ENCODE peak calls at places on chromosomes 11 and 22, in seven cellular contexts. C, Q, L, N, G, X and W are unnamed samples.

GRCh38 chr11:3808846-3809623 is 675 bp downstream of the PGAP2 start:
- DNase-seq in C (peak; percentile 55), Q (no peak), L (peak; percentile 52), N (no peak), G (peak; percentile 75), X (peak; percentile 43), W (peak; percentile 78)

GRCh38 chr11:8826145-8826786 is 84.7 kb upstream of the AKIP1 start:
- DNase-seq in C (peak; percentile 76), Q (no peak), L (no peak), N (no peak), G (no peak), X (no peak), W (no peak)

GRCh38 chr11:78039391-78039918 is 16.4 kb upstream of the KCTD14 start:
- DNase-seq in C (no peak), Q (no peak), L (no peak), N (no peak), G (no peak), X (no peak), W (no peak)

GRCh38 chr11:8360086-8360828 is 96.6 kb upstream of the LMO1 start:
- DNase-seq in C (no peak), Q (no peak), L (no peak), N (no peak), G (no peak), X (no peak), W (no peak)

GRCh38 chr11:26849009-26849408 is 127.1 kb upstream of the SLC5A12 start:
- DNase-seq in C (peak; percentile 51), Q (no peak), L (no peak), N (peak; percentile 79), G (no peak), X (no peak), W (no peak)

GRCh38 chr22:39872548-39872947 is 21.0 kb downstream of the ENTHD1 start:
- DNase-seq in C (no peak), Q (no peak), L (no peak), N (no peak), G (no peak), X (no peak), W (no peak)

GRCh38 chr11:2599561-2600189 is 100.1 kb downstream of the KCNQ1OT1 start:
- DNase-seq in C (no peak), Q (no peak), L (no peak), N (no peak), G (no peak), X (no peak), W (no peak)

GRCh38 chr11:46003647-46004046 is 81.2 kb downstream of the LARGE2 start:
- DNase-seq in C (peak; percentile 66), Q (no peak), L (no peak), N (no peak), G (no peak), X (peak; percentile 86), W (no peak)

GRCh38 chr11:58097437-58097836 is 27.9 kb downstream of the OR9I1 start:
- DNase-seq in C (no peak), Q (no peak), L (no peak), N (no peak), G (no peak), X (no peak), W (no peak)

GRCh38 chr11:5624489-5625278 is at the start of gene TRIM34:
- DNase-seq in C (peak; percentile 74), Q (peak; percentile 34), L (peak; percentile 40), N (no peak), G (peak; percentile 89), X (peak; percentile 52), W (peak; percentile 88)

GRCh38 chr11:103358251-103358650 is 249.0 kb downstream of the DYNC2H1 start:
- DNase-seq in C (peak; percentile 35), Q (peak; percentile 32), L (no peak), N (no peak), G (no peak), X (no peak), W (no peak)

GRCh38 chr11:18312663-18313420 is 9.1 kb downstream of the HPS5 start:
- DNase-seq in C (peak; percentile 70), Q (no peak), L (no peak), N (no peak), G (no peak), X (no peak), W (no peak)

GRCh38 chr11:126725043-126725442 is 275.5 kb downstream of the KIRREL3 start:
- DNase-seq in C (no peak), Q (no peak), L (no peak), N (no peak), G (no peak), X (no peak), W (no peak)

DNA sequence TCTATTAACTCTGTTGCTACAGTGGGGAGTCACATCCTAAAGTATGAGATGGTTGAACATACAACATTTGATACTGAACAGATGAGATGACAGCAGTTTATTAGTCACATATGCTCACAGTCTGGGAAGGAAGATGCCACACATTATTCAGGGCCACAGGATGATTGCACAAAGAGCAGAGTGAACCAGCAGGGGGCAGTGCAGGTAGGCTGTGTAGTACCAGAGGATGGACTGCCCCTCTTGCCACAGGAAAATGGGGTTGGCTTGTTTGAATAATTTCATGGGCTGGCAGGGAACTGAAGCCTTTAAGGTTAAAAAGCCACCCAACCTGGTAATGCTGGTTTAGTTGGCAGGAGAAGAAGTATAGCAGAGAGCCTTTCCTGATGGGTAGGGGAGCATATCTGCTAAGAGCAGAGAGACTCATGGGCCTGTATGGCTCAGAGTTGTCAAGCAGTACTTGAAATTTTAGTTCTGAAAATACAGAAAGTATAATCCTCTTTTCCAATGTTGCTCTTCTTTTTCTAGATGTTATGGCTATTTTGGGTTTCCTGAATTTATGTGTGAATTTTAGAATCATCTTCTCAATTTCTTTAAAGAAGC is 180.4 kb upstream of the B3GAT1 start:
- DNase-seq in C (no peak), Q (no peak), L (peak; percentile 82), N (no peak), G (peak; percentile 21), X (peak; percentile 56), W (no peak)
- TF ChIP-seq CTCF in C (peak; percentile 2), Q (peak; percentile 56), L (peak; percentile 34), N (no peak), G (peak; percentile 81), X (peak; percentile 80), W (peak; percentile 48)

GRCh38 chr11:43580735-43581369 is 99.7 kb upstream of the HSD17B12 start:
- DNase-seq in C (no peak), Q (no peak), L (peak; percentile 56), N (no peak), G (no peak), X (peak; percentile 73), W (peak; percentile 27)

GRCh38 chr11:43577566-43578264 is 102.8 kb upstream of the HSD17B12 start:
- DNase-seq in C (no peak), Q (no peak), L (no peak), N (no peak), G (no peak), X (no peak), W (no peak)

GRCh38 chr11:43579919-43580276 is 100.6 kb upstream of the HSD17B12 start:
- DNase-seq in C (no peak), Q (no peak), L (no peak), N (no peak), G (no peak), X (no peak), W (no peak)

GRCh38 chr11:43578346-43579170 is 102.0 kb upstream of the HSD17B12 start:
- DNase-seq in C (peak; percentile 42), Q (no peak), L (no peak), N (no peak), G (no peak), X (no peak), W (no peak)

DNA sequence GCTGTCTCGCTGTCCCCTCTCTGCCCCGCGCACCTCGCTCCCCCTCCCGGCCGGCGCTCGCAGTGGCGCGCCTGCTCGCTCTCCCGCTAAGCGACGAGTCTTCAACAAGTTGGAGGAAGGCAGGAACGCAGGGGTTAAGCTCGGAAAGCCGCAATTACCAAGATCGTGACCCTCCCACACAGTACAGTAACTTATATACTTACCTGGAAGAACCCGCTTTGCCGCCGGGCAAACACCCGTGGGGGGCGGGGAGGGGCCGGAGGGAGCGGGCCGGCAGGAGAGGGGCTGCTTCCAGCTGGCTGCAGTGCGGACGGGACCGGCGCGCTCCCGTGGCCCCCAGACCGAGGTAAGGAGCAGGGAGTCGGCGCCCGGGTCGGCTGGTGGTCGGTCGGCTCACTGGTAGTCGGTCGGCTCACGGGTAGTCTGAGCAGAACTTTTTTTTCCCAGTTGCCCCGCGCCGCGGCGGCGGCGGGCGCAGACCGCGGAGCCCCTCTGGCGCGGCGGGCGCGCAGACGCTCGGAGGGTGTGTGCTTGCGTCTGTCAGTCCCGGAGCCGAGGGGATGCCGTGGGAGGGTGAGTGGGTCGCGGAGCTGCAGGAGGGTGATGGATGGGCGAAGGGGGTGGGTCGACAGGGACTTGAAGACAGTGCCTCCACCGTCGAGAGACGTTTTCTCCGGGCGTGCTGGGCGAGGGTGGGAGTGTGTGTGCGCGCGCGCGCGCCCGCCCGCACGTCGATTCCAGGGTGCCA is 101.2 kb upstream of the HSD17B12 start:
- DNase-seq in C (peak; percentile 9), Q (no peak), L (peak; percentile 74), N (no peak), G (peak; percentile 35), X (peak; percentile 88), W (peak; percentile 64)
- TF ChIP-seq CTCF in C (peak; percentile 49), Q (peak; percentile 50), L (peak; percentile 44), N (peak; percentile 31), G (peak; percentile 30), X (peak; percentile 64), W (peak; percentile 45)

GRCh38 chr22:45554861-45555260 is 52.2 kb downstream of the FBLN1 start:
- DNase-seq in C (no peak), Q (no peak), L (no peak), N (peak; percentile 5), G (no peak), X (no peak), W (no peak)

GRCh38 chr22:45552017-45552411 is 49.3 kb downstream of the FBLN1 start:
- DNase-seq in C (no peak), Q (no peak), L (no peak), N (no peak), G (no peak), X (no peak), W (no peak)

GRCh38 chr22:45552580-45553332 is 50.1 kb downstream of the FBLN1 start:
- DNase-seq in C (peak; percentile 88), Q (peak; percentile 79), L (no peak), N (peak; percentile 79), G (no peak), X (no peak), W (no peak)

GRCh38 chr22:45553333-45554039 is 50.8 kb downstream of the FBLN1 start:
- DNase-seq in C (peak; percentile 95), Q (peak; percentile 19), L (peak; percentile 87), N (peak; percentile 86), G (peak; percentile 62), X (peak; percentile 86), W (peak; percentile 75)

GRCh38 chr22:45554040-45554406 is 51.3 kb downstream of the FBLN1 start:
- DNase-seq in C (no peak), Q (no peak), L (no peak), N (peak; percentile 51), G (peak; percentile 12), X (no peak), W (no peak)
- TF ChIP-seq CTCF in C (no peak), Q (no peak), L (no peak), N (peak; percentile 10), G (peak; percentile 1), X (no peak), W (no peak)

DNA sequence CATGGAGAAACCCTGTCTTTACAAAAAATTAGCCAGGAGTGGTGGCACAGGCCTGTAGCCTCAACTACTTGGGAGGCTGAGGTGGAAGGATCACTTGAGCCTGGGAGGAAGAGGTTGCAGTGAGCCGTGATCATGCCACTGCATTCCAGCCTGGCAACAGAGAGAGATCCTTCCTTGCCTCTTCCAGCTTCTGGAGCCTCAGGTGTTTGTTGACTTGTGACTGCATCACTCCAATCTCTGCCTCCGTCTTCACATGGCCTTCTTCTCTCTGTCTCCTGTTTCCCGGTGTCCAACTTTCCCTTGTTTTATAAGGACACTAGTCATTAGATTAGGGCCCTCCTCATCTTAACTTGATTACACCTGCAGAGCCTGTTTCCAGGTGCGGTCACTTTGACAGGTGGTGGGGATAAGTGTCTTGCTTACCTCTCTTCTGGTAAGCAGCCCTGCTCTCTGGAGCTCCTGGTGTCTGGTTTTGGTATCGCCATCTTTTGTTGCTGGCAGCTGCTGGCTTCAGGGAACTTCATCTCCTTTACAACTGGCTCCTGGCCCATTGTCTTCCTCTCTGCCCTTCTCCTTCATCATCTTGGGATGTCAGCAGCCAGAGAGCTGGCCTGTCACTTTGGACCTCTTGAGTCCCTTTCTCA is 8.2 kb upstream of the USP2 start:
- DNase-seq in C (no peak), Q (no peak), L (no peak), N (no peak), G (peak; percentile 40), X (no peak), W (peak; percentile 41)
- TF ChIP-seq CTCF in C (peak; percentile 48), Q (peak; percentile 36), L (peak; percentile 46), N (peak; percentile 10), G (peak; percentile 69), X (peak; percentile 54), W (peak; percentile 14)